ENCODE peak calls at places on chromosomes 4 and X, in five cellular contexts. Z is cardiac muscle cell; Y is CD4-positive, alpha-beta memory T cell; W is lower lobe of right lung; P is tibial nerve. F is an unnamed sample.

GRCh38 chrX:104270916-104271512 is 16.3 kb upstream of the ESX1 start:
- DNase-seq in Z (peak; percentile 59), P (peak; percentile 8), W (no peak), Y (no peak), F (no peak)

GRCh38 chr4:149549911-149550310 is 265.7 kb downstream of the IQCM start:
- DNase-seq in P (no peak), Y (no peak), W (no peak), Z (peak; percentile 17), F (no peak)

GRCh38 chr4:59597536-59598232 is 1602.4 kb upstream of the ADGRL3 start:
- DNase-seq in Y (no peak), W (no peak), Z (no peak), P (no peak), F (no peak)

GRCh38 chrX:110944793-110945466 is 149.3 kb upstream of the CHRDL1 start:
- DNase-seq in P (no peak), Y (no peak), W (no peak), Z (peak; percentile 0), F (no peak)

GRCh38 chr4:59994118-59994517 is 1206.0 kb upstream of the ADGRL3 start:
- DNase-seq in W (no peak), Z (no peak), Y (no peak), P (no peak), F (no peak)

GRCh38 chr4:129282293-129282692 is 186.3 kb downstream of the C4orf33 start:
- DNase-seq in P (no peak), W (no peak), Z (no peak), Y (no peak), F (no peak)

GRCh38 chr4:99679204-99679603 is 21.6 kb upstream of the C4orf54 start:
- DNase-seq in Z (peak; percentile 94), P (no peak), Y (no peak), W (no peak), F (no peak)

GRCh38 chr4:105808459-105809041 is 86.7 kb upstream of the NPNT start:
- DNase-seq in Y (no peak), W (no peak), Z (no peak), P (no peak), F (no peak)

GRCh38 chr4:105556175-105556574 is 3.8 kb downstream of the ARHGEF38 start:
- DNase-seq in Y (no peak), P (no peak), Z (no peak), W (no peak), F (no peak)

GRCh38 chr4:23648846-23649596 is 240.8 kb downstream of the PPARGC1A start:
- DNase-seq in Z (no peak), P (no peak), Y (no peak), W (no peak), F (no peak)

GRCh38 chr4:66609014-66609413 is 936.3 kb downstream of the CENPC start:
- DNase-seq in Y (no peak), P (no peak), W (no peak), Z (no peak), F (no peak)

GRCh38 chrX:45428816-45429215 is 228.1 kb upstream of the DIPK2B start:
- DNase-seq in W (no peak), P (no peak), Z (no peak), Y (no peak), F (no peak)

GRCh38 chr4:26936284-26937065 is 75.8 kb downstream of the STIM2 start:
- DNase-seq in Y (no peak), P (no peak), Z (no peak), W (peak; percentile 32), F (no peak)

GRCh38 chr4:175671491-175671934 is 140.6 kb downstream of the GPM6A start:
- DNase-seq in P (no peak), Y (no peak), W (no peak), Z (peak; percentile 30), F (no peak)

GRCh38 chrX:130836447-130836846 is 66.6 kb downstream of the ENOX2 start:
- DNase-seq in Z (peak; percentile 46), W (no peak), P (no peak), Y (no peak), F (no peak)

GRCh38 chrX:128216364-128216763 is 164.2 kb upstream of the ACTRT1 start:
- DNase-seq in P (no peak), Y (no peak), W (no peak), Z (no peak), F (no peak)

GRCh38 chrX:39854772-39855747 is 242.7 kb downstream of the BCOR start:
- DNase-seq in W (no peak), P (no peak), Z (no peak), Y (peak; percentile 94), F (peak; percentile 66)

GRCh38 chrX:34915463-34916225 is 27.0 kb upstream of the FAM47B start:
- DNase-seq in P (no peak), Z (peak; percentile 24), Y (no peak), W (no peak), F (no peak)

GRCh38 chr4:3237711-3238560 is 11.0 kb upstream of the MSANTD1 start:
- DNase-seq in Y (no peak), W (no peak), P (no peak), Z (no peak), F (no peak)

GRCh38 chr4:41140410-41140809 is 73.9 kb downstream of the APBB2 start:
- DNase-seq in Z (no peak), W (no peak), Y (no peak), P (no peak), F (no peak)

GRCh38 chr4:145279122-145279960 is 99.0 kb upstream of the OTUD4 start:
- DNase-seq in P (no peak), Y (no peak), Z (peak; percentile 5), W (no peak), F (no peak)

GRCh38 chr4:118981839-118982381 is 93.3 kb downstream of the SYNPO2 start:
- DNase-seq in W (peak; percentile 47), P (peak; percentile 76), Z (peak; percentile 73), Y (peak; percentile 42), F (peak; percentile 10)

GRCh38 chrX:9569875-9570274 is 105.0 kb downstream of the TBL1X start:
- DNase-seq in Z (no peak), Y (no peak), P (no peak), W (no peak), F (no peak)

GRCh38 chrX:9560219-9560618 is 95.4 kb downstream of the TBL1X start:
- DNase-seq in W (no peak), Y (no peak), Z (no peak), P (no peak), F (no peak)

GRCh38 chrX:9562851-9563250 is 98.0 kb downstream of the TBL1X start:
- DNase-seq in Z (peak; percentile 12), W (no peak), Y (no peak), P (no peak), F (no peak)

GRCh38 chrX:9561199-9561598 is 96.3 kb downstream of the TBL1X start:
- DNase-seq in W (no peak), P (no peak), Z (no peak), Y (no peak), F (no peak)

GRCh38 chrX:9566150-9566621 is 101.3 kb downstream of the TBL1X start:
- DNase-seq in W (no peak), P (peak; percentile 38), Z (no peak), Y (peak; percentile 49), F (no peak)
- H3K4me3 ChIP-seq in W (no peak overlapping the region), P (no peak overlapping the region), Z (no peak overlapping the region), Y (no peak overlapping the region), F (no peak overlapping the region)

GRCh38 chrX:105781794-105782193 is 40.5 kb upstream of the NRK start:
- DNase-seq in W (no peak), P (no peak), Z (no peak), Y (no peak), F (no peak)
- H3K27ac ChIP-seq in W (no peak overlapping the region), P (no peak overlapping the region), Z (no peak overlapping the region), Y (no peak overlapping the region), F (no peak overlapping the region)

GRCh38 chrX:155333701-155334100 is 713 bp downstream of the CLIC2 start:
- DNase-seq in W (no peak), Z (no peak), Y (no peak), P (no peak), F (no peak)
- H3K4me3 ChIP-seq in W (peak overlapping the region; percentile 54), Z (no peak overlapping the region), Y (no peak overlapping the region), P (no peak overlapping the region), F (no peak overlapping the region)

GRCh38 chrX:53093177-53093655 is 726 bp upstream of the KANTR start:
- DNase-seq in P (peak; percentile 77), Z (peak; percentile 81), Y (peak; percentile 81), W (peak; percentile 90), F (peak; percentile 70)
- H3K27ac ChIP-seq in P (peak overlapping the region; percentile 92), Z (peak overlapping the region; percentile 82), Y (peak overlapping the region; percentile 55), W (peak overlapping the region; percentile 93), F (peak overlapping the region; percentile 81)

GRCh38 chrX:133910539-133910938 is 74.9 kb downstream of the GPC3 start:
- DNase-seq in W (no peak), Y (no peak), P (no peak), Z (no peak), F (no peak)
- H3K4me3 ChIP-seq in W (no peak overlapping the region), Y (no peak overlapping the region), P (no peak overlapping the region), Z (no peak overlapping the region), F (no peak overlapping the region)

DNA sequence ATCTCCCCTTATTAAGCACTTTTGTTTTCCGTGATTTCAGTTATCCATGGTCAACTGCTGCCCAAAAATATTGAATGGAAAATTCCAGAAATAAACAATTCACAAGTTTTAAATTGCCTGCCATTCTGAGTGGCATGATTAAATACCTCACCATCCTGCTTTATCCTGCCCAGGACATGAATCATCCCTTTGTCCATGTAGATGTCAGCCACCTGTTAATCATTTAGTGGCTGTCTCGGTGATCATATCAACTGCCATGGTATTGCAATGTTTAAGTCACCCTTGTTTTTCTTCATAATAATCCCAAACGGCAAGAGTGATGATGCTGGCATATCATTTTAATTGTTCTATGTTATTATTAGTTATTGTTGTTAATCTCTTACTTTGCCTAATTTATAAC is 79.8 kb upstream of the LHFPL1 start:
- DNase-seq in P (no peak), Y (no peak), Z (no peak), W (no peak), F (no peak)
- H3K27ac ChIP-seq in P (no peak overlapping the region), Y (no peak overlapping the region), Z (no peak overlapping the region), W (no peak overlapping the region), F (no peak overlapping the region)

GRCh38 chrX:64350047-64350446 is 45.2 kb downstream of the MTMR8 start:
- DNase-seq in Z (no peak), Y (no peak), W (no peak), P (no peak), F (no peak)

GRCh38 chrX:64350521-64350920 is 44.7 kb downstream of the MTMR8 start:
- DNase-seq in Y (no peak), P (no peak), Z (no peak), W (no peak), F (no peak)

GRCh38 chrX:64352084-64352483 is 43.2 kb downstream of the MTMR8 start:
- DNase-seq in P (no peak), Z (no peak), Y (no peak), W (no peak), F (no peak)
- H3K4me3 ChIP-seq in P (no peak overlapping the region), Z (no peak overlapping the region), Y (no peak overlapping the region), W (no peak overlapping the region), F (no peak overlapping the region)

DNA sequence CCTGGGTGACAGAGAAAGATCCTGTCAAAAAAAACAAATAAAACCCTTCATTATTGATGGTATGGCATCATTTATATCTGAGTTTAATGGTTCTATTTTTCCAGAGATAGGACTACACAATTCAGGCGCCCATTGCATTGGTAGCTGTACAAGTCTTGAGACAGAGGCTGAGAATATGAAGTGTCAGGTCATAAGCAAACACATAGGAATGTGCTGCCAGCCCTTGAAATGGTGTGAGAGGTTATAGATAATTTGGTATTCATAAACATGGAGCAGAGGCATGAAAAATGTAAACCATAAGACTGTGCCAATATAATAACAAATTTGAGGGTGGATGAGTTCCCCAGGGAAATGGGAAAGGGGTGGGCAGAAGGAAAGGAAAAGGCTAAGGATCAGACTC is 50.7 kb downstream of the MAOA start:
- DNase-seq in W (no peak), Z (no peak), Y (no peak), P (no peak), F (no peak)
- H3K27ac ChIP-seq in W (peak overlapping the region; percentile 79), Z (no peak overlapping the region), Y (no peak overlapping the region), P (peak overlapping the region; percentile 20), F (no peak overlapping the region)

F was measured in CD8-positive, alpha-beta memory T cell.